ENCODE peak calls at places on chromosomes 1 and 21, in five cellular contexts. Q is mesenchymal stem cell; D is activated CD8-positive, alpha-beta memory T cell treated with anti-CD3 and anti-CD28 coated beads for 1 hour; J is AG10803; S is Right ventricle myocardium inferior. X is an unnamed sample.

GRCh38 chr1:17601643-17602382 is 62.3 kb downstream of the ARHGEF10L start:
- DNase-seq in J (no peak), S (no peak), Q (no peak), D (no peak), X (no peak)

GRCh38 chr1:180136311-180136967 is 18.2 kb upstream of the QSOX1 start:
- DNase-seq in S (no peak), J (peak), D (no peak), Q (no peak), X (no peak)

GRCh38 chr21:28959367-28960099 is 33.1 kb downstream of the LTN1 start:
- DNase-seq in Q (peak), S (no peak), D (no peak), J (peak), X (peak)

GRCh38 chr1:228312091-228312764 is 94.4 kb downstream of the TRIM11 start:
- DNase-seq in S (no peak), J (no peak), Q (no peak), D (no peak), X (no peak)

GRCh38 chr1:180151508-180151907 is 3.2 kb upstream of the QSOX1 start:
- DNase-seq in S (no peak), Q (peak), D (no peak), J (peak), X (peak)

GRCh38 chr1:112406771-112407170 is 10.8 kb downstream of the CTTNBP2NL start:
- DNase-seq in J (no peak), S (no peak), Q (no peak), D (no peak), X (peak)

GRCh38 chr1:209627349-209628196 is 24.7 kb downstream of the LAMB3 start:
- DNase-seq in Q (peak), S (peak), D (peak), J (peak), X (peak)

GRCh38 chr1:195373831-195374230 is 1234.4 kb downstream of the KCNT2 start:
- DNase-seq in D (no peak), S (no peak), Q (no peak), J (no peak), X (no peak)

GRCh38 chr1:193537266-193538003 is 351.0 kb upstream of the B3GALT2 start:
- DNase-seq in J (no peak), S (no peak), D (no peak), Q (peak), X (no peak)

GRCh38 chr1:40274331-40274730 is 16.3 kb downstream of the ZMPSTE24 start:
- DNase-seq in S (no peak), D (no peak), Q (no peak), J (no peak), X (no peak)

GRCh38 chr1:97814121-97814520 is 106.7 kb downstream of the DPYD start:
- DNase-seq in D (no peak), Q (no peak), J (peak), S (no peak), X (no peak)

GRCh38 chr1:203038891-203039608 is 12.8 kb downstream of the PPFIA4 start:
- DNase-seq in Q (peak), S (peak), D (peak), J (peak), X (peak)

GRCh38 chr21:31397939-31398338 is 53.9 kb upstream of the TIAM1 start:
- DNase-seq in J (no peak), D (no peak), Q (no peak), S (no peak), X (no peak)

GRCh38 chr1:179127163-179127895 is 45.5 kb downstream of the TOR3A start:
- DNase-seq in S (no peak), Q (peak), D (no peak), J (peak), X (peak)

GRCh38 chr1:160795951-160796383 is at the start of gene LY9:
- DNase-seq in S (no peak), J (no peak), Q (no peak), D (peak), X (no peak)

GRCh38 chr1:6574025-6574620 is 5.7 kb upstream of the ZBTB48 start:
- DNase-seq in D (no peak), Q (no peak), S (no peak), J (no peak), X (no peak)

GRCh38 chr1:55353709-55354620 is 138.8 kb upstream of the USP24 start:
- DNase-seq in S (no peak), D (no peak), J (peak), Q (no peak), X (no peak)

GRCh38 chr1:37954316-37954971 is 7.6 kb upstream of the INPP5B start:
- DNase-seq in D (no peak), J (no peak), Q (no peak), S (no peak), X (no peak)

GRCh38 chr1:6599141-6599975 is 3.3 kb downstream of the KLHL21 start:
- DNase-seq in J (peak), S (peak), Q (no peak), D (no peak), X (no peak)

GRCh38 chr1:204241050-204241449 is 27.3 kb upstream of the GOLT1A start:
- DNase-seq in J (no peak), S (no peak), Q (no peak), D (no peak), X (no peak)

GRCh38 chr21:35294231-35294898 is 245.3 kb upstream of the RUNX1 start:
- DNase-seq in J (no peak), S (no peak), D (no peak), Q (no peak), X (no peak)